ENCODE peak calls at places on chromosomes 3 and 15, in eight cellular contexts. M is HTR-8/SVneo, B is T follicular helper cell, V is GM23338, C is HepG2, Y is tibial nerve, T is hepatic stellate cell, X is HEK293T. L is an unnamed sample.

GRCh38 chr3:118793176-118793575 is 241.5 kb downstream of the IGSF11 start:
- DNase-seq in C (no peak), X (no peak), B (no peak), T (no peak), V (no peak), M (no peak), Y (no peak), L (no peak)

GRCh38 chr3:42743204-42743995 is 29.7 kb downstream of the CCDC13 start:
- DNase-seq in B (no peak), M (no peak), Y (peak), X (no peak), C (no peak), V (no peak), T (no peak), L (no peak)

GRCh38 chr15:62997441-62997840 is 45.1 kb upstream of the TPM1 start:
- DNase-seq in M (no peak), C (no peak), Y (no peak), B (no peak), X (no peak), V (no peak), T (no peak), L (no peak)

GRCh38 chr3:177333535-177334495 is 136.5 kb upstream of the TBL1XR1 start:
- DNase-seq in B (no peak), C (no peak), M (no peak), X (no peak), Y (peak), T (no peak), V (no peak), L (no peak)

GRCh38 chr3:126036056-126036549 is 47.8 kb downstream of the SLC41A3 start:
- DNase-seq in T (no peak), B (no peak), X (no peak), C (no peak), Y (no peak), M (no peak), V (no peak), L (no peak)

GRCh38 chr15:43553021-43553420 is 35.6 kb downstream of the MAP1A start:
- DNase-seq in X (no peak), M (no peak), T (no peak), Y (no peak), V (no peak), B (no peak), C (no peak), L (no peak)

GRCh38 chr3:141950572-141951493 is 74.4 kb downstream of the ATP1B3 start:
- DNase-seq in T (no peak), Y (no peak), B (no peak), C (no peak), M (no peak), X (no peak), V (no peak), L (no peak)

GRCh38 chr3:98702166-98702565 is 61.0 kb upstream of the ST3GAL6 start:
- DNase-seq in B (no peak), M (no peak), Y (no peak), V (no peak), X (no peak), C (no peak), T (no peak), L (no peak)

GRCh38 chr3:74303711-74304110 is 310.7 kb downstream of the CNTN3 start:
- DNase-seq in T (no peak), V (no peak), X (no peak), Y (no peak), M (no peak), C (no peak), B (no peak), L (no peak)

GRCh38 chr15:83312046-83312445 is 27.6 kb upstream of the BNC1 start:
- DNase-seq in M (no peak), V (no peak), X (no peak), C (no peak), B (no peak), T (no peak), Y (no peak), L (no peak)

GRCh38 chr3:187833799-187834578 is 88.7 kb upstream of the BCL6 start:
- DNase-seq in T (no peak), X (no peak), C (no peak), M (no peak), Y (no peak), B (no peak), V (no peak), L (no peak)

L was measured in SIG-M5.